ENCODE peak calls at places on chromosomes 3 and 15, in five cellular contexts. T is right cardiac atrium; A is Jurkat, Clone E6-1; I is fibroblast of lung; U is foreskin fibroblast. C is an unnamed sample.

GRCh38 chr15:49238342-49238741 is 68.3 kb downstream of the GALK2 start:
- DNase-seq in T (no peak), A (no peak), I (peak), U (peak), C (no peak)

GRCh38 chr3:71881732-71882131 is 96.8 kb upstream of the PROK2 start:
- DNase-seq in T (no peak), A (no peak), I (no peak), U (no peak), C (no peak)

GRCh38 chr3:141498592-141499223 is 11.9 kb downstream of the RASA2 start:
- DNase-seq in T (no peak), A (peak), I (no peak), U (no peak), C (no peak)

GRCh38 chr15:49270541-49271421 is 100.7 kb downstream of the GALK2 start:
- DNase-seq in T (peak), A (no peak), I (peak), U (no peak), C (peak)

GRCh38 chr15:93087825-93088199 is 1.2 kb downstream of the RGMA start:
- DNase-seq in T (peak), A (peak), I (peak), U (peak), C (peak)

GRCh38 chr3:23232016-23232415 is 28.9 kb downstream of the UBE2E2 start:
- DNase-seq in T (no peak), A (no peak), I (no peak), U (no peak), C (no peak)

GRCh38 chr15:62985768-62986167 is 56.8 kb upstream of the TPM1 start:
- DNase-seq in T (no peak), A (no peak), I (peak), U (peak), C (peak)

GRCh38 chr3:102400766-102401165 is 34.0 kb upstream of the ZPLD1 start:
- DNase-seq in T (no peak), A (no peak), I (peak), U (peak), C (peak)

GRCh38 chr3:105906834-105907233 is 38.0 kb upstream of the CBLB start:
- DNase-seq in T (peak), A (no peak), I (peak), U (peak), C (peak)

GRCh38 chr15:84112025-84112424 is 123.5 kb upstream of the GOLGA6L4 start:
- DNase-seq in T (no peak), A (no peak), I (peak), U (peak), C (no peak)

GRCh38 chr15:37100109-37100873 is at the start of gene MEIS2:
- DNase-seq in T (peak), A (peak), I (peak), U (peak), C (peak)

GRCh38 chr3:169146112-169146665 is 517.3 kb downstream of the MECOM start:
- DNase-seq in T (peak), A (no peak), I (peak), U (peak), C (peak)

GRCh38 chr3:23723930-23724329 is 81.8 kb upstream of the UBE2E1 start:
- DNase-seq in T (no peak), A (no peak), I (no peak), U (no peak), C (no peak)

GRCh38 chr3:3127432-3128010 is 781 bp downstream of the TRNT1 start:
- DNase-seq in T (no peak), A (peak), I (no peak), U (peak), C (no peak)

GRCh38 chr15:59485036-59485435 is 47.0 kb downstream of the FAM81A start:
- DNase-seq in T (no peak), A (no peak), I (no peak), U (no peak), C (no peak)

GRCh38 chr15:52559583-52559982 is 9.2 kb downstream of the ARPP19 start:
- DNase-seq in T (no peak), A (no peak), I (peak), U (peak), C (peak)

GRCh38 chr3:17336291-17336690 is 406.1 kb downstream of the TBC1D5 start:
- DNase-seq in T (no peak), A (no peak), I (peak), U (peak), C (no peak)

GRCh38 chr15:56812255-56812654 is 78.9 kb upstream of the ZNF280D start:
- DNase-seq in T (no peak), A (no peak), I (no peak), U (no peak), C (no peak)

GRCh38 chr3:195110647-195111321 is 160.2 kb downstream of the XXYLT1 start:
- DNase-seq in T (peak), A (no peak), I (peak), U (peak), C (no peak)

GRCh38 chr3:183551930-183552329 is 3.6 kb downstream of the KLHL6 start:
- DNase-seq in T (no peak), A (no peak), I (no peak), U (no peak), C (no peak)

GRCh38 chr15:40358492-40359353 is 704 bp downstream of the DISP2 start:
- DNase-seq in T (peak), A (peak), I (no peak), U (no peak), C (no peak)

GRCh38 chr3:125055913-125056705 is at the start of gene HEG1:
- DNase-seq in T (peak), A (peak), I (peak), U (peak), C (peak)

GRCh38 chr15:76994971-76995945 is at the start of gene PSTPIP1:
- DNase-seq in T (peak), A (peak), I (no peak), U (peak), C (no peak)

GRCh38 chr15:66939016-66939415 is 126.4 kb upstream of the SMAD3 start:
- DNase-seq in T (no peak), A (no peak), I (no peak), U (no peak), C (no peak)

GRCh38 chr3:71318459-71318827 is 265.1 kb downstream of the FOXP1 start:
- DNase-seq in T (no peak), A (no peak), I (no peak), U (no peak), C (no peak)

GRCh38 chr3:100546020-100546744 is 53.8 kb downstream of the TMEM45A start:
- DNase-seq in T (no peak), A (no peak), I (no peak), U (no peak), C (no peak)

GRCh38 chr15:41573396-41573795 is 14.4 kb downstream of the TYRO3 start:
- DNase-seq in T (no peak), A (no peak), I (no peak), U (no peak), C (no peak)

GRCh38 chr3:197952440-197952839 is 2.5 kb downstream of the RPL35A start:
- DNase-seq in T (no peak), A (no peak), I (no peak), U (no peak), C (no peak)
- H3K4me3 ChIP-seq in T (no peak), A (no peak), I (no peak), U (no peak), C (no peak)

DNA sequence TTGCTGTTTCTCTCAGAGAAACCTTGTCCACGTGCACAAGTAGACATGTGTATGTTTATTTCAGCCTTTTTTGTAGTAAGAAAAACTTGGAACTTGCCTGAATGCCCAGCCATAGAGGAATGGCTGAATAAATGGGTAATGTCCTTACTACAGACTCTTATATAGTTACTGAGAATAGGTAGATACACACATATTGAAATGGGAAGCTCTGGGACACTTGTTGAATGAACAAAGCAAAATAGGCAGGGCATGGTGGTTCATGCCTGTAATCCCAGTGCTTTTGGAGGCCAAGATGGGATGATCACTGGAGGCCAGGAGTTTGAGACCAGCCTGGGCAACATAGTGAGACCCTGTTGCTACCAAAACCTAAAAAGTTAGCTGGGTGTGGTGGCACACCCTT is 1.7 kb downstream of the UNC45A start:
- DNase-seq in T (no peak), A (no peak), I (no peak), U (no peak), C (no peak)
- H3K4me3 ChIP-seq in T (no peak), A (no peak), I (no peak), U (no peak), C (no peak)

DNA sequence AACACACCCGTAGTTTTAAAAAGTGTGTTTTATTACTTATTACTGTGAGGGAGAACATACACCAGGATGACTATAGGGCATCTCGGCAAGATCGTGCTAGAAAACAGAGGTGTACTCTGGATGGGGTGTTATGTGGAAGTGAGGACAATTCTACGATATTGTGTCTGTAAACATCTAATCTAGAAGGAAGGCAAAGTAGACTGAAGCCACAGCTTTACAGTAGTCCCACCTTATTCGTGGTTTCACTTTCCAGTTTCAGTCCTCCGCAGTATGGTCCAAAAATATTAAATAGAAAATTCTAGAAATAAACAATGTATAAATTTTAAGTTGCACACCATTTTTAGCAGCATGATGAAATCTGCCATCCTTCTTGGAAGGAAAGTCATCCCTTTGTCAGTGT is 277.9 kb downstream of the UNC13C start:
- DNase-seq in T (no peak), A (no peak), I (no peak), U (no peak), C (no peak)
- H3K4me3 ChIP-seq in T (no peak), A (no peak), I (no peak), U (no peak), C (no peak)

GRCh38 chr3:53167418-53168174 is 6.6 kb downstream of the PRKCD start:
- DNase-seq in T (no peak), A (no peak), I (no peak), U (no peak), C (no peak)
- H3K4me3 ChIP-seq in T (no peak), A (no peak), I (no peak), U (no peak), C (no peak)

GRCh38 chr15:73367624-73368300 is 996 bp downstream of the HCN4 start:
- DNase-seq in T (no peak), A (no peak), I (no peak), U (peak), C (no peak)
- H3K4me3 ChIP-seq in T (peak), A (no peak), I (no peak), U (no peak), C (no peak)

C was measured in brain microvascular endothelial cell.